ENCODE peak calls at places on chromosomes 1 and 21, in nine cellular contexts. M is kidney tubule cell, D is EH, V is endothelial cell, X is HS-5, F is BJ, W is head of caudate nucleus, Z is T-helper 2 cell, O is NCI-H460. P is an unnamed sample.
A peak's percentile ranks its signal among the peaks of the same experiment; 100 is the strongest.

GRCh38 chr1:203610061-203610460 is 16.6 kb upstream of the ATP2B4 start:
- DNase-seq in M (no peak), D (peak; percentile 41), V (no peak), X (no peak), F (no peak), W (no peak), Z (no peak), O (no peak), P (no peak)

GRCh38 chr1:3814065-3814464 is 17.8 kb upstream of the LRRC47 start:
- DNase-seq in M (no peak), D (no peak), V (no peak), X (no peak), F (no peak), W (no peak), Z (no peak), O (no peak), P (no peak)

GRCh38 chr1:207811920-207812720 is 60.3 kb downstream of the CD46 start:
- DNase-seq in M (peak; percentile 76), D (peak; percentile 43), V (peak; percentile 62), X (no peak), F (no peak), W (peak; percentile 69), Z (no peak), O (peak; percentile 65), P (peak; percentile 16)

GRCh38 chr21:41367598-41368360 is 6.0 kb downstream of the MX2 start:
- DNase-seq in M (no peak), D (no peak), V (no peak), X (no peak), F (no peak), W (no peak), Z (no peak), O (no peak), P (no peak)

GRCh38 chr1:230049731-230050130 is 17.3 kb upstream of the GALNT2 start:
- DNase-seq in M (no peak), D (no peak), V (no peak), X (no peak), F (no peak), W (no peak), Z (no peak), O (no peak), P (no peak)

GRCh38 chr21:43826623-43826974 is 37.2 kb downstream of the RRP1 start:
- DNase-seq in M (no peak), D (no peak), V (no peak), X (no peak), F (no peak), W (no peak), Z (no peak), O (no peak), P (no peak)

GRCh38 chr21:25186278-25186677 is 421.0 kb downstream of the MRPL39 start:
- DNase-seq in M (peak; percentile 21), D (no peak), V (no peak), X (no peak), F (no peak), W (no peak), Z (no peak), O (no peak), P (no peak)

GRCh38 chr1:174700775-174701174 is 253.0 kb downstream of the GPR52 start:
- DNase-seq in M (no peak), D (peak; percentile 29), V (no peak), X (no peak), F (peak; percentile 33), W (no peak), Z (no peak), O (no peak), P (no peak)

GRCh38 chr1:202056644-202057334 is 46.4 kb downstream of the ELF3 start:
- DNase-seq in M (peak; percentile 49), D (no peak), V (no peak), X (no peak), F (no peak), W (no peak), Z (no peak), O (peak; percentile 41), P (peak; percentile 73)

GRCh38 chr1:155859881-155860841 is 794 bp downstream of the SYT11 start:
- DNase-seq in M (peak; percentile 71), D (peak; percentile 86), V (peak; percentile 76), X (no peak), F (no peak), W (peak; percentile 92), Z (peak; percentile 12), O (no peak), P (peak; percentile 89)

GRCh38 chr1:231964241-231964640 is 337.7 kb downstream of the DISC1 start:
- DNase-seq in M (no peak), D (no peak), V (no peak), X (no peak), F (no peak), W (no peak), Z (no peak), O (no peak), P (no peak)

GRCh38 chr1:38482080-38482826 is 377.3 kb downstream of the RRAGC start:
- DNase-seq in M (no peak), D (no peak), V (no peak), X (no peak), F (no peak), W (no peak), Z (no peak), O (no peak), P (no peak)

GRCh38 chr1:165612062-165612461 is 19.0 kb upstream of the MGST3 start:
- DNase-seq in M (peak; percentile 89), D (no peak), V (no peak), X (no peak), F (no peak), W (no peak), Z (no peak), O (no peak), P (no peak)

GRCh38 chr1:21238141-21238800 is 52.0 kb downstream of the ECE1 start:
- DNase-seq in M (peak; percentile 95), D (peak; percentile 99), V (no peak), X (no peak), F (peak; percentile 76), W (no peak), Z (no peak), O (no peak), P (peak; percentile 25)

GRCh38 chr1:235617808-235618207 is 31.8 kb downstream of the GNG4 start:
- DNase-seq in M (peak; percentile 17), D (peak; percentile 89), V (no peak), X (peak; percentile 19), F (no peak), W (no peak), Z (no peak), O (no peak), P (no peak)

GRCh38 chr1:156815307-156815826 is 1.3 kb downstream of the SH2D2A start:
- DNase-seq in M (peak; percentile 31), D (peak; percentile 89), V (no peak), X (peak; percentile 64), F (peak; percentile 66), W (no peak), Z (no peak), O (peak; percentile 81), P (peak; percentile 69)

GRCh38 chr1:203643213-203644045 is 16.8 kb downstream of the ATP2B4 start:
- DNase-seq in M (peak; percentile 10), D (peak; percentile 70), V (no peak), X (no peak), F (no peak), W (no peak), Z (no peak), O (no peak), P (peak; percentile 71)

GRCh38 chr1:225987491-225988316 is 11.4 kb downstream of the SDE2 start:
- DNase-seq in M (peak; percentile 47), D (peak; percentile 54), V (no peak), X (no peak), F (no peak), W (no peak), Z (no peak), O (peak; percentile 45), P (no peak)

GRCh38 chr1:23590058-23590783 is 30.9 kb upstream of the ID3 start:
- DNase-seq in M (no peak), D (no peak), V (no peak), X (no peak), F (no peak), W (no peak), Z (no peak), O (no peak), P (no peak)

GRCh38 chr1:171245458-171246064 is 2.7 kb upstream of the FMO1 start:
- DNase-seq in M (peak; percentile 49), D (peak; percentile 60), V (peak; percentile 42), X (no peak), F (no peak), W (no peak), Z (no peak), O (peak; percentile 46), P (peak; percentile 37)

GRCh38 chr1:32636793-32637561 is 13.4 kb downstream of the ZBTB8OS start:
- DNase-seq in M (peak; percentile 15), D (no peak), V (no peak), X (no peak), F (no peak), W (no peak), Z (no peak), O (peak; percentile 62), P (no peak)

GRCh38 chr21:46173573-46173972 is 10.7 kb downstream of the SPATC1L start:
- DNase-seq in M (no peak), D (no peak), V (no peak), X (no peak), F (no peak), W (no peak), Z (no peak), O (no peak), P (no peak)

GRCh38 chr1:77639056-77639455 is 43.4 kb downstream of the ZZZ3 start:
- DNase-seq in M (peak; percentile 68), D (peak; percentile 79), V (no peak), X (peak; percentile 80), F (peak; percentile 20), W (no peak), Z (no peak), O (no peak), P (peak; percentile 19)

GRCh38 chr21:46429754-46430681 is 28.7 kb upstream of the DIP2A start:
- DNase-seq in M (no peak), D (no peak), V (no peak), X (no peak), F (no peak), W (peak; percentile 61), Z (no peak), O (no peak), P (no peak)

GRCh38 chr1:165988817-165989216 is 161.4 kb downstream of the UCK2 start:
- DNase-seq in M (no peak), D (no peak), V (no peak), X (no peak), F (no peak), W (no peak), Z (no peak), O (no peak), P (no peak)

GRCh38 chr1:79633456-79633855 is 626.9 kb upstream of the ADGRL4 start:
- DNase-seq in M (peak; percentile 66), D (peak; percentile 77), V (no peak), X (peak; percentile 58), F (peak; percentile 44), W (no peak), Z (no peak), O (no peak), P (no peak)

GRCh38 chr1:108077991-108078390 is 113.0 kb upstream of the VAV3 start:
- DNase-seq in M (no peak), D (no peak), V (no peak), X (no peak), F (no peak), W (no peak), Z (no peak), O (no peak), P (no peak)

GRCh38 chr1:186236921-186237320 is 138.1 kb downstream of the TPR start:
- DNase-seq in M (peak; percentile 89), D (peak; percentile 98), V (no peak), X (peak; percentile 62), F (peak; percentile 73), W (no peak), Z (no peak), O (peak; percentile 47), P (peak; percentile 91)

GRCh38 chr1:79749607-79750006 is 743.1 kb upstream of the ADGRL4 start:
- DNase-seq in M (peak; percentile 4), D (peak; percentile 2), V (no peak), X (no peak), F (no peak), W (no peak), Z (no peak), O (no peak), P (no peak)

GRCh38 chr1:115815694-115816093 is 25.2 kb downstream of the NHLH2 start:
- DNase-seq in M (no peak), D (no peak), V (no peak), X (no peak), F (no peak), W (no peak), Z (no peak), O (no peak), P (no peak)

GRCh38 chr1:233443040-233443439 is 115.5 kb downstream of the MAP3K21 start:
- DNase-seq in M (peak; percentile 71), D (peak; percentile 37), V (no peak), X (peak; percentile 20), F (no peak), W (no peak), Z (no peak), O (no peak), P (peak; percentile 34)

P was measured in Daoy.